ENCODE peak calls at places on chromosomes 16 and 17, in nine cellular contexts. K is hepatocyte, L is astrocyte of the spinal cord, O is neural progenitor cell, Q is aorta, W is iPS DF 6.9, S is cardiac fibroblast, V is HAP-1, X is AG10803. Y is an unnamed sample.

GRCh38 chr16:14286381-14287230 is 215.5 kb downstream of the MRTFB start:
- DNase-seq in Q (no peak), L (peak; percentile 53), S (peak; percentile 57), W (no peak), X (no peak), O (peak; percentile 63), V (no peak), K (peak; percentile 51), Y (no peak)

GRCh38 chr16:89330177-89330856 is 112.8 kb downstream of the ZNF778 start:
- DNase-seq in S (no peak), L (peak; percentile 69), Q (peak; percentile 46), X (no peak), V (no peak), K (no peak), O (no peak), W (no peak), Y (no peak)

GRCh38 chr17:55825213-55825612 is 74.4 kb downstream of the PCTP start:
- DNase-seq in X (no peak), W (no peak), V (no peak), L (no peak), K (no peak), S (no peak), Q (no peak), O (peak; percentile 37), Y (no peak)

GRCh38 chr17:14732211-14732610 is 431.3 kb downstream of the HS3ST3B1 start:
- DNase-seq in L (no peak), O (no peak), X (no peak), S (no peak), K (no peak), W (no peak), V (no peak), Q (no peak), Y (no peak)

GRCh38 chr17:61007980-61008379 is 330.3 kb downstream of the BCAS3 start:
- DNase-seq in S (peak; percentile 56), X (no peak), Q (no peak), W (no peak), O (peak; percentile 19), V (no peak), K (peak; percentile 17), L (peak; percentile 47), Y (no peak)

GRCh38 chr17:40100419-40100668 is at the start of gene NR1D1:
- DNase-seq in X (no peak), S (no peak), Q (no peak), O (no peak), L (no peak), V (no peak), K (no peak), W (no peak), Y (no peak)

GRCh38 chr17:9236286-9237052 is 215.2 kb downstream of the NTN1 start:
- DNase-seq in X (peak; percentile 25), Q (peak; percentile 72), O (no peak), V (no peak), L (peak; percentile 23), S (no peak), K (no peak), W (no peak), Y (no peak)

GRCh38 chr17:68378202-68379149 is 78.8 kb downstream of the WIPI1 start:
- DNase-seq in O (peak; percentile 31), Q (peak; percentile 94), W (no peak), X (peak; percentile 94), S (peak; percentile 97), K (peak; percentile 85), V (no peak), L (peak; percentile 95), Y (peak; percentile 46)

GRCh38 chr17:10201680-10202079 is 3.3 kb upstream of the GAS7 start:
- DNase-seq in X (no peak), S (no peak), L (no peak), O (no peak), W (no peak), K (no peak), Q (no peak), V (no peak), Y (no peak)

GRCh38 chr17:45895969-45896793 is 1.8 kb downstream of the MAPT start:
- DNase-seq in Q (no peak), K (no peak), L (peak; percentile 19), S (no peak), O (peak; percentile 48), V (no peak), W (no peak), X (no peak), Y (no peak)

GRCh38 chr17:56230660-56231059 is 77.4 kb downstream of the ANKFN1 start:
- DNase-seq in X (peak; percentile 83), W (no peak), V (no peak), O (no peak), S (peak; percentile 20), K (peak; percentile 9), L (peak; percentile 32), Q (no peak), Y (no peak)

DNA sequence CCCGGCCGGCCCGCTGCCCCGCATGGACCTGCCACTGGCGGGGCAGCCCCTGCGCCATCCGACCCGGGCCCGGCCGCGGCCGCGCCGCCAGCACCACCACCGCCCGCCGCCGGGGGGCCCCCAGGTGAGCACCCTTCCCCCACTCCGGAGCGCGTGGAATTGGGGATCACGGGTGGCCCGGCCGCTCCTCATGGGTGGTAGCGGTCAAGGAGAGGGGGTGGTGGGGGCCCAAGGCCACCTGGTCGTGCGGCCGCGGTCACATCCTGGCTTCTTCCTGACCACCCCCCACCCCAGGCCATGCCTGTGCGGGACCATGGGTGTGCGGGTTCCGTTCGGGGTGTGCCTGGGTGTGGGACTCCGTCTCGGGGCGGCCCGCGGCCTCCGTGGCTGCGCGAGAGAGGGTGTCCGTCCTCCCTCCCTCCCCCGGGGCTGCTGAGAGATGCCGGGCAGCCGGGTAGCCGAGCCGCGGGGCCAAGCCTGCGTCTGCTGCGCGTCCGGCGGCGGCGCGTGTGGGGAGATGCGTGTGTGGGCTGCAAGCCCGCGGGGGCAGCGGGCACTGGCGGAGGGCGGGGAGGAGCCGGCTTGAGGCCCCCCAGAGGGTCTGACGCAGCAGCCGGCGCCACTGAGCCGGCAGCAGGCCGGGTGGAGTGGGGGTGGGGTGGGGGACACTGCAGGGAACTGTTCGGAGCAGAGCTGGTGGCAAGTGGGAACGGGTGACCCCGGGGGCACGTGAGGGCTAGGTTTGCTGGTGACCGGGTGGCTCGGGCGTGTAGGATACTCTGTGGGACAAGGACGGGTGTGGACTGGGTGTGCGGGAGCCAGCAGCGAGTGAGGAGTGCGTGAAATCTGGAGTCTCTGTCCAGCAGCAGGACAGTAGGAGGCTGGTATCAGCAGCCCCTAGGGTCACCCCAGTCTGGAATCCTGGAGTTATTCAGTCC is 6.7 kb downstream of the ACD start:
- DNase-seq in L (no peak), W (no peak), V (no peak), S (no peak), Q (peak; percentile 35), X (no peak), K (peak; percentile 52), O (peak; percentile 51), Y (no peak)
- H3K4me3 ChIP-seq in L (peak overlapping the region; percentile 48), W (peak overlapping the region; percentile 55), V (no peak overlapping the region), S (peak overlapping the region; percentile 46), Q (no peak overlapping the region), X (peak overlapping the region; percentile 58), K (peak overlapping the region; percentile 45), O (peak overlapping the region; percentile 46), Y (no peak overlapping the region)

GRCh38 chr16:70526403-70526802 is 2.8 kb downstream of the SF3B3 start:
- DNase-seq in L (no peak), V (no peak), W (no peak), X (no peak), O (no peak), Q (no peak), K (no peak), S (no peak), Y (no peak)

GRCh38 chr16:70520612-70521297 is 2.6 kb downstream of the COG4 start:
- DNase-seq in W (no peak), O (no peak), K (no peak), X (peak; percentile 67), S (peak; percentile 67), L (peak; percentile 45), Q (no peak), V (no peak), Y (no peak)

GRCh38 chr16:70523621-70524405 is at the start of gene SF3B3:
- DNase-seq in Q (peak; percentile 77), S (no peak), O (peak; percentile 74), K (peak; percentile 71), L (peak; percentile 86), W (peak; percentile 31), V (peak; percentile 75), X (no peak), Y (peak; percentile 87)

GRCh38 chr16:70523013-70523620 is at the start of gene COG4:
- DNase-seq in L (no peak), K (peak; percentile 93), V (peak; percentile 92), W (peak; percentile 57), X (peak; percentile 78), O (peak; percentile 94), Q (peak; percentile 93), S (peak; percentile 87), Y (peak; percentile 95)

DNA sequence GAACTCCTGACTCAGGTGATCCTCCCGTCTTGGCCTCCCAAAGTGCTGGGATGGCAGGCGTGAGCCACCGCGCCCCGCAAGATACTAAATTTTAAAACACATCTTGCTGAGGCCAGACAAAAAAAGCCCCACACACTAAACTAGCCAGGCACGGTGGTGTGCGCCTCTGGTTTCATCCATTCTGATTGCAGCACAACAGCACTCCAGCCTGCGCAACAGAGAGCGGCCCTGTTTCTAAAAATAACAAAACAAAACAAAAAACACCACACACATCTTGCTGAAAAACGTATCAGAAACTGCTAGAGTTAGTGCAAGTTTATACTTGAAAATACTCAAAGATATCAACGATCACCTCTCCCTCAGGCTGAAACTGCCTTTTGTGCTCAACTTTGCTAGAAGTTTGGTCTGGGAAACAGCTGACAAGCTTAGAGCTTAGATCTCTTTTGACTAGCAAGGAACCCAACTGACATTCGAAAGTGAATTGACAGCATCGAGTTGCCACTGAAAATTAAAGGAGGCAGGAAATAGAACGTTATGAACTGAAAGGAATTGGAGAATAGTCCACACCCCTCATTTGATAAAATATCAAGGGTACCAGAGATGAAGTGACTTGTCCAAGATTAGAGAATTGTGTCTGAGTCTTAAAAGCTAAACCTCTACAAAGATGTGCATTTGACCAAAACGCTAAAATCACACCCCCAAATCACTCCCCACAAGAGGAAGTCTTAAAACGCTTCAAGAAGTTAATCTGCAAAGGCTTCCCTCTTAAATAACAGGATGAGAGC is 946 bp downstream of the COG4 start:
- DNase-seq in W (no peak), K (no peak), L (no peak), V (no peak), Q (no peak), X (no peak), O (no peak), S (no peak), Y (no peak)
- H3K4me3 ChIP-seq in W (peak overlapping the region; percentile 84), K (peak overlapping the region; percentile 84), L (peak overlapping the region; percentile 99), V (peak overlapping the region; percentile 95), Q (peak overlapping the region; percentile 77), X (peak overlapping the region; percentile 94), O (peak overlapping the region; percentile 87), S (peak overlapping the region; percentile 97), Y (peak overlapping the region; percentile 74)

DNA sequence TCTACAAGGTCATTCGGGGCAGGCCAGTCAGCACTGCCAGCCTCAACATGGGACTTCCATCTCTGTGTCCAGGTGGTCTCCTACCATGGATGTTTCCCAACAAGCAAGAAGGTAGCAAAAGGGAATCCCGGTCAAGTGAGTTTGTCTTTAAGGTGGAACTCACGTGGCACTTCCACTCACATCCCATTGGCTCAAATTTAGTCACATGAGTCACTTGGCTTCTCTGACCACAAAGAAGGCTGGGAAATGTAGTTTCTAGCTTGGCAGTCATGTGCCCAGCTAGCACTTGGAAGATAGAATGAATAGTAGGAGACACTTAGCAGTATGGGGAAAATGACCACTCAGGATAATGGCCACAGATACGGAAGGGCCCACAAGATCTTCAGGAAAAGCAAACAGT is 106.6 kb downstream of the AIPL1 start:
- DNase-seq in S (no peak), V (no peak), X (no peak), K (no peak), W (no peak), Q (no peak), L (no peak), O (no peak), Y (no peak)
- H3K4me3 ChIP-seq in S (no peak overlapping the region), V (no peak overlapping the region), X (no peak overlapping the region), K (no peak overlapping the region), W (no peak overlapping the region), Q (no peak overlapping the region), L (no peak overlapping the region), O (no peak overlapping the region), Y (no peak overlapping the region)

GRCh38 chr17:39002991-39003715 is 36.0 kb upstream of the FBXO47 start:
- DNase-seq in K (no peak), X (peak; percentile 86), L (peak; percentile 9), O (no peak), S (peak; percentile 85), Q (peak; percentile 89), V (no peak), W (no peak), Y (peak; percentile 56)
- H3K4me3 ChIP-seq in K (no peak overlapping the region), X (no peak overlapping the region), L (no peak overlapping the region), O (no peak overlapping the region), S (no peak overlapping the region), Q (no peak overlapping the region), V (no peak overlapping the region), W (no peak overlapping the region), Y (no peak overlapping the region)